ENCODE peak calls at places on chromosomes 5 and 9, in five cellular contexts. N is A549, M is K562, G is GM12878, Q is HepG2. E is an unnamed sample.

GRCh38 chr9:82031538-82032280 is 43.1 kb downstream of the SPATA31D1 start:
- DNase-seq in N (peak; percentile 23), M (no peak), G (no peak), Q (peak; percentile 2), E (no peak)

GRCh38 chr5:14915291-14915976 is 43.9 kb upstream of the ANKH start:
- DNase-seq in N (no peak), M (no peak), G (no peak), Q (peak; percentile 76), E (no peak)

GRCh38 chr5:40909233-40909632 is at the start of gene C7:
- DNase-seq in N (no peak), M (no peak), G (no peak), Q (peak; percentile 3), E (no peak)

GRCh38 chr5:35851282-35851681 is 5.4 kb upstream of the IL7R start:
- DNase-seq in N (no peak), M (no peak), G (no peak), Q (no peak), E (no peak)

GRCh38 chr5:5419291-5420210 is 2.9 kb upstream of the ICE1 start:
- DNase-seq in N (peak; percentile 69), M (peak; percentile 60), G (no peak), Q (peak; percentile 52), E (peak; percentile 79)

GRCh38 chr5:43192558-43193170 is 639 bp downstream of the NIM1K start:
- DNase-seq in N (no peak), M (no peak), G (no peak), Q (no peak), E (no peak)

GRCh38 chr5:172943283-172943841 is 15.9 kb upstream of the RPL26L1 start:
- DNase-seq in N (no peak), M (peak; percentile 81), G (no peak), Q (no peak), E (peak; percentile 71)

GRCh38 chr5:120304653-120305052 is 159.4 kb upstream of the PRR16 start:
- DNase-seq in N (no peak), M (no peak), G (no peak), Q (no peak), E (no peak)

GRCh38 chr5:9348296-9348996 is 197.4 kb downstream of the SEMA5A start:
- DNase-seq in N (no peak), M (no peak), G (no peak), Q (no peak), E (no peak)

GRCh38 chr9:136117291-136118060 is 1.2 kb downstream of the TMEM250 start:
- DNase-seq in N (peak; percentile 48), M (peak; percentile 56), G (no peak), Q (peak; percentile 61), E (peak; percentile 35)

GRCh38 chr5:128613757-128614156 is 75.7 kb upstream of the FBN2 start:
- DNase-seq in N (no peak), M (no peak), G (no peak), Q (no peak), E (no peak)

GRCh38 chr9:71357346-71357745 is 235.9 kb upstream of the TRPM3 start:
- DNase-seq in N (no peak), M (no peak), G (no peak), Q (no peak), E (no peak)

GRCh38 chr5:175689147-175689991 is 31.5 kb downstream of the HRH2 start:
- DNase-seq in N (no peak), M (no peak), G (no peak), Q (no peak), E (no peak)

GRCh38 chr5:159242153-159242552 is 20.9 kb upstream of the UBLCP1 start:
- DNase-seq in N (no peak), M (no peak), G (no peak), Q (no peak), E (no peak)

GRCh38 chr5:24623018-24623417 is 21.8 kb downstream of the CDH10 start:
- DNase-seq in N (no peak), M (no peak), G (no peak), Q (no peak), E (peak; percentile 17)

GRCh38 chr5:158414780-158415179 is 555.8 kb upstream of the CLINT1 start:
- DNase-seq in N (peak; percentile 16), M (no peak), G (no peak), Q (no peak), E (no peak)

GRCh38 chr9:82254646-82255367 is 266.2 kb downstream of the SPATA31D1 start:
- DNase-seq in N (no peak), M (no peak), G (no peak), Q (no peak), E (no peak)

GRCh38 chr9:117392992-117393391 is 21.9 kb downstream of the ASTN2 start:
- DNase-seq in N (no peak), M (no peak), G (no peak), Q (no peak), E (peak; percentile 84)

DNA sequence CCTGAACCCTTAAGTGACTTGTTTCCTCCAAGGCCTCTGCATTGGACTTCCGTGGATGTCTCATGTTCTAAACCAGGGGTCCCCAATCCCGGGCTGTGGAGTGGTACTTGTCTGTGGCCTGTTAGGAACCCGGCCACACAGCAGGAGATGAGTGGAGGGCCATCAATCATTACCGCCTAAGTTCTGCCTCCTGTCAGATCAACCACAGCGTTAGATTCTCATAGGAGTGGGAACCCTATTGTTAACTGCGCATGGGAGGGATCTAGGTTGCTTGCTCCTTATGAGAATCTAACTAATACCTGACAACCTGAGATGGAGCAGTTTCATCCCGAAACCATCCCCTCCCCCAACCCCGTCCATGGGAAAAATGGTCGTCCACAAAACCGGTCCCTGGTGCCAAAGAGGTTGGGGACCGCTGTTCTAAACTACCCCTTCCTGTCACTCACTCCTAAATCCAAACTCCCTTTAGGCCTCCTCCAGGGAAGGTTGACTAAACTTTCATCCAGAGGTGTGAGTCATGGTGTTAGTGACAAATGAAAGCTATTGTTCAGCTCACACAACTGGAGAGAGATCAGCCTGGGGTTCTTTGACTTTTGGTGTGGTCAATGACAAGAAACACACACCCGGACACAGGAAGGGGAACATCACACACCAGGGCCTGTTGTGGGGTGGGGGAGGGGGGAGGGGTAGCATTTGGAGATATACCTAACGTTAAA is 9.5 kb downstream of the KCNV2 start:
- DNase-seq in N (no peak), M (no peak), G (no peak), Q (no peak), E (no peak)
- TF ChIP-seq JUNB in N (no peak), M (no peak), G (no peak), Q (no peak), E (no peak)

DNA sequence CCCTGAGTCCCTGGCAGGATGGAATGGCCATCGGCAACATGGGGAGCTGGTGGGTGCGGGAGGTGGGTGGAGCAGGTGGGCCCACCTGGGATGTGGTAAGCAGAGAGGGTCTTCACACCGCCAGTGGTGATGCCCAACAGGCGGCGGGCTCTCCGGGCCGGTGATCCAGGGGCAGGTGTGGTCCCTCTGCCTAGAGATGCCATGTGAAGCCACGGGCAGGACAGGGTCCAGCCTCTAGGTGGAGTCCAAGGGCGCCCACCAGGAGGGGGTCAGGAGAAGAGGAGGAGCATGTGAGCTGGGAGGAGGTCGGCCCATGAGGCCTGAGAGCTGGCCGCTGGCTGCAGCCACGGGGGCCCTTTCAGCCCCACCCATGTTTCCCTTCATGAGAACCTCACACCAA is 221.1 kb downstream of the FANCC start:
- DNase-seq in N (no peak), M (peak; percentile 43), G (no peak), Q (no peak), E (no peak)
- TF ChIP-seq JUNB in N (no peak), M (no peak), G (no peak), Q (no peak), E (no peak)

DNA sequence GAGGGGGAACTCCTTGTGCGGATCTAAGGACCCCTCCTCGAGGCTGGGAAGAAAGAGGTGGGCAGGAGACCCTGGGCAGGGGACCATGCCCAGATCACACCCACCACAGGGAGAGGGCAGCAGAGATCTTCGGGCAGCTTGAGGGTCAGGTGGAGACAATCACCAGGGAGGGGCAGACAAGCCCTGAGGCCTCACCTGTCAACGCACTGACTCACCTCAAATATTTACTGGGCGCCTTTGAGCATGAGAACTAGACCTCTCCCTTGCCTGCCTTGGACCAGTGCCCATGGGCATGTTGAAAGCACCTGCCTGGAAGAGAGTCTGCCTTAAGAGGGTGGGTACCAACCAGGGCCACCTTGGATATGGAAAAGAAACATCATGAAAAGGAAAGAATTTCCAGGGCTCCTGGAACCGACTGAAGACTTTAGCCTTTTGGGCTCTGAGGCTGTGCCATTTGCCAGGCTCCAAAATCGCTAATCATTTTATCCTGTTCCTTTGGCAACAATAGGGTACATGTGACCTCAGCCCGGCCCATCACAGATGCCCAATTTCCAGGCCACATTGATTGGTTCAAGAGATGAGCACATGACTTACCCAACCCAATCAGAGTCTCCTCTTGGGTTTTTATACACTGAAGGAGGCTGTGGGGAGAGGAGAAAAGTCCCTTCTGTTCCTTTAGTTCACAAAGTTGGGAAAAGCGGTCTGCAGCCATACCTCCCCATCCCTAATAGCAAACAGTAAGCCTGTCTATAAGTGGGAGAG is 10.4 kb upstream of the SPINK4 start:
- DNase-seq in N (peak; percentile 98), M (no peak), G (no peak), Q (peak; percentile 78), E (peak; percentile 33)
- TF ChIP-seq JUNB in N (peak; percentile 88), M (no peak), G (no peak), Q (no peak), E (no peak)

DNA sequence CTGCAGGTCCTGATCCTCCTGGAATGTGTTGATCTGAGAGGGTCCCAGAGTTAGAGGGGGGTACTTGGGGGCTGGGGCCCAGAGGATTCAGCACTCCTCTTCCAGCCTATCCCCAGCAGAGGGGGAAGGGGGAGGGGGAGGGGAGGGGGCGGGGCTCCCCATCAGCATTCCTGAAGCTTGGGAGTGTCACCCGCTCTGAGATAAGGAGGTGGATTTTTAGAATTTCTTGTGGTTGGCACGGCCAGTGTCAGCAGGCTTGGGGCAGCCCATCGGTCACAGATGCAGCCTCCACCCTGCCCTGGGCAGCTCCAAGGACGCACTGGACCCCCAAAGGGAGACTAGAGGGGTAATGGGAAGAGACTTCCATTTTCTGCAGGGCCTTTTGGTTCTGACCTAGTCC is 5.3 kb downstream of the FGF18 start:
- DNase-seq in N (no peak), M (no peak), G (no peak), Q (no peak), E (peak; percentile 52)
- TF ChIP-seq JUNB in N (no peak), M (no peak), G (no peak), Q (no peak), E (no peak)

GRCh38 chr9:130446111-130446861 is 1.5 kb downstream of the ASS1 start:
- DNase-seq in N (no peak), M (peak; percentile 44), G (no peak), Q (peak; percentile 38), E (peak; percentile 45)
- TF ChIP-seq JUNB in N (no peak), M (no peak), G (no peak), Q (no peak), E (no peak)

GRCh38 chr5:78076351-78076750 is 218.1 kb downstream of the AP3B1 start:
- DNase-seq in N (no peak), M (peak; percentile 7), G (no peak), Q (no peak), E (peak; percentile 61)
- TF ChIP-seq JUNB in N (no peak), M (no peak), G (no peak), Q (no peak), E (no peak)

GRCh38 chr5:146388418-146388817 is 49.8 kb downstream of the POU4F3 start:
- DNase-seq in N (no peak), M (no peak), G (no peak), Q (no peak), E (no peak)
- TF ChIP-seq JUNB in N (no peak), M (no peak), G (no peak), Q (no peak), E (no peak)

GRCh38 chr5:133664422-133664821 is 52.1 kb upstream of the FSTL4 start:
- DNase-seq in N (peak; percentile 85), M (no peak), G (no peak), Q (no peak), E (no peak)
- TF ChIP-seq JUNB in N (peak; percentile 96), M (no peak), G (no peak), Q (no peak), E (no peak)

E was measured in GM23338.